ENCODE peak calls at places on chromosomes 3 and 15, in four cellular contexts. L is WTC11, N is K562, R is heart left ventricle. O is an unnamed sample.

GRCh38 chr3:138879541-138880380 is 45.0 kb upstream of the PIK3CB start:
- DNase-seq in L (peak; percentile 19), N (no peak), R (no peak), O (no peak)

GRCh38 chr15:89088605-89089315 is 504 bp downstream of the ABHD2 start:
- DNase-seq in L (no peak), N (peak; percentile 30), R (peak; percentile 76), O (peak; percentile 33)

GRCh38 chr3:158725348-158725966 is 6.8 kb downstream of the RARRES1 start:
- DNase-seq in L (no peak), N (no peak), R (no peak), O (no peak)

GRCh38 chr3:194333212-194333980 is 17.7 kb downstream of the CPN2 start:
- DNase-seq in L (peak; percentile 95), N (peak; percentile 87), R (peak; percentile 94), O (peak; percentile 97)

GRCh38 chr3:158770254-158771017 is 31.4 kb upstream of the MFSD1 start:
- DNase-seq in L (no peak), N (peak; percentile 22), R (no peak), O (no peak)

GRCh38 chr3:45599424-45599886 is 4.9 kb downstream of the LIMD1 start:
- DNase-seq in L (no peak), N (no peak), R (no peak), O (no peak)

GRCh38 chr3:141336672-141337522 is 31.4 kb upstream of the ZBTB38 start:
- DNase-seq in L (no peak), N (no peak), R (no peak), O (no peak)

GRCh38 chr15:89671687-89672086 is 7.5 kb downstream of the PLIN1 start:
- DNase-seq in L (no peak), N (no peak), R (no peak), O (no peak)

GRCh38 chr15:80309769-80310384 is 57.9 kb upstream of the CTXND1 start:
- DNase-seq in L (peak; percentile 35), N (peak; percentile 35), R (no peak), O (peak; percentile 48)

GRCh38 chr3:31167666-31168065 is 273.2 kb upstream of the GADL1 start:
- DNase-seq in L (no peak), N (no peak), R (no peak), O (no peak)

GRCh38 chr3:47083786-47084185 is 80.1 kb downstream of the SETD2 start:
- DNase-seq in L (no peak), N (no peak), R (no peak), O (no peak)

GRCh38 chr3:47073685-47074084 is 90.2 kb downstream of the SETD2 start:
- DNase-seq in L (no peak), N (no peak), R (no peak), O (no peak)

GRCh38 chr3:47082519-47082918 is 81.4 kb downstream of the SETD2 start:
- DNase-seq in L (no peak), N (no peak), R (no peak), O (no peak)

DNA sequence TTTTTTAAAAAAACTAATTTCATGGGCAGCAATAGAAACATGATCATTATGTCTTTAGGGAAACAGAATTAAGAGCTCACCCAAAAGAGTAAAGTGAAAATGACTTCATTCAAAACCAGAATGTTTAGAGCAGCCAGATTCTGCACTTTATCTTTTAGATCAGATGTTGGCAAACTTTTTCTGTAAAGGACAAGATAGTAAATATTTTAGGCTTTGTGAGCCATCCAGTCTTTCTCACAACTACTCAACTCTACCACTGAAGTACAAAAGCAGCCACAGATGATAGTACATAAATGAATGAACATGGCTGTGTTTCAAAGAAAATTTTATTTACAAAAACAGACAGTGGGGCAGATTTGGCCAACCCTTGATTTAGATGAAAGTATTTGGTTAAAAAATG is 84.5 kb downstream of the SETD2 start:
- DNase-seq in L (no peak), N (no peak), R (no peak), O (no peak)
- TF ChIP-seq CTCF in L (no peak), N (no peak), R (no peak), O (no peak)

GRCh38 chr15:49124371-49124770 is 31.0 kb downstream of the COPS2 start:
- DNase-seq in L (no peak), N (no peak), R (no peak), O (no peak)

GRCh38 chr15:49121901-49122300 is 33.5 kb downstream of the COPS2 start:
- DNase-seq in L (no peak), N (no peak), R (no peak), O (no peak)

GRCh38 chr15:49122541-49123062 is 32.8 kb downstream of the COPS2 start:
- DNase-seq in L (no peak), N (no peak), R (no peak), O (no peak)
- TF ChIP-seq CTCF in L (no peak), N (no peak), R (no peak), O (no peak)

DNA sequence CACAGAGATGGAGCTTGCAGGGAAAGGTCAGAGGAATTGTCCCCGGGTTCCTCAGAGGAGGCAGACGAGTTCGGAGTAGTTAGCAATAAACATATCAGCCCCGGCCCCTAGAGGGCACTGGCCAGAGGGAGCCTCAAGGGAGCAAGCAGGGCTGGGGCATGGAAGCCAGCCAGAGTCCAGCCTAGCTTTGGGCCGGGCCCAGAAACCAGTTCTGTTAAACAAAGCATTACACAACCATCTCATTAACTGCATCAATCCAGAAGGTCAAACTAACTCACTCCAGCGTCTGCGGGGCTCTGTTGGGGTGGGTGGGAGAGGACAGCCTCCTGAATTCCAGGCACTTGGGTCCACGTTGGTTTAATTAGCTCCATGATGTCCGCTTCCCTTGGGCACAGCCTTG is 41.0 kb upstream of the IREB2 start:
- DNase-seq in L (peak; percentile 45), N (peak; percentile 67), R (no peak), O (peak; percentile 52)
- TF ChIP-seq CTCF in L (no peak), N (peak; percentile 59), R (peak; percentile 26), O (peak; percentile 17)

GRCh38 chr3:13420051-13420816 is at the start of gene NUP210:
- DNase-seq in L (peak; percentile 70), N (peak; percentile 98), R (peak; percentile 66), O (peak; percentile 71)
- TF ChIP-seq CTCF in L (no peak), N (no peak), R (no peak), O (no peak)

DNA sequence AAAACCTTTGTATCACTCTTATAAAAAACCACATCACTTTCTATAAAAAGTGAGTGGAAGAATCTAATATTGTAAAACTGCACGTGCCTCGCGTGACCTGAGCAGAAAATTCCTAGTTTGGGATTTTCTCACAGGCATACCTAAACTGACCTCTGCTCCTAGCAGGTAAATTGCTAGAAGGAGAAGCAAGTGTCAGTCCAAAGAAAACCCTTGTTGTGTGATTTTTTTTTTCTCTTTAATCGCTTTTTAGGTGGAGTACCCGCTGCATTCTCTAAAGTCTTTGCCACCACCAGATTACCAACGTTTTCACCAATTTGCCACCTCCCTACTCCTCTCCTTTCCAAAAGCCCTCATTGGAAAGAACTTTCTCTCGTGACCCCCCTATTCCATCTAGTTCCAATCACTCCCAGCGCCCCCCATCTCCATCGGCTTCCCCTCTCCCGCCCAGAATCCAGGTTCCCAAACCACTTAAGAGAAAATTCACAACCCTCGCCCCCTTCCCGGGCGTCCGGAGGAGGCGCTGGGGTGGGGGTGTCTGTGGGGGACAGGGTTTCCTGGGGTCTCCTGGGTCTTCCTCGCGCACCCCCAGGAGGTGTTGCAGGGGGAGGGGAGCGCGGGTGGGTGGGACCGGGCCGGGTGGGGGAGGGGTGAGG is 401 bp upstream of the UBE2E1 start:
- DNase-seq in L (peak; percentile 38), N (peak; percentile 71), R (no peak), O (no peak)
- TF ChIP-seq CTCF in L (no peak), N (no peak), R (no peak), O (no peak)

DNA sequence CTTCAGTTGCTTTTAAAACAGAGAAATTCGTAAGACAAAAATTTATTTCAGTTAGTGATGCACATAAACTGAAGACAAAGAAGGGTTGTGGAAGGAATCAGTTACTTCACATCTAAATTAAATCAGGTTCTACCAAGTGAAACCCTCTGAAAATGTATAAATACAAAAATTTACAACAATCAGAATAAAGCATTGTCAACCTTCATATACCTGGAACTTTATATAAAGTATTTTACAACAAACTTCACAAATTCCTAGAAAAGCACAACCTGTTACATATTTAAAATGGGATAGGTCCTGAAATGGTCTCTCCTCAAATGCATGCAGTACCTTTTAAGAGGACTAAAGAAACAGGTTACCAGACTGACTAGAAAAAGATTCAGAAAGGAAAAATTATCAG is 26.9 kb downstream of the ATOSA start:
- DNase-seq in L (no peak), N (no peak), R (no peak), O (no peak)
- TF ChIP-seq CTCF in L (no peak), N (no peak), R (no peak), O (no peak)

DNA sequence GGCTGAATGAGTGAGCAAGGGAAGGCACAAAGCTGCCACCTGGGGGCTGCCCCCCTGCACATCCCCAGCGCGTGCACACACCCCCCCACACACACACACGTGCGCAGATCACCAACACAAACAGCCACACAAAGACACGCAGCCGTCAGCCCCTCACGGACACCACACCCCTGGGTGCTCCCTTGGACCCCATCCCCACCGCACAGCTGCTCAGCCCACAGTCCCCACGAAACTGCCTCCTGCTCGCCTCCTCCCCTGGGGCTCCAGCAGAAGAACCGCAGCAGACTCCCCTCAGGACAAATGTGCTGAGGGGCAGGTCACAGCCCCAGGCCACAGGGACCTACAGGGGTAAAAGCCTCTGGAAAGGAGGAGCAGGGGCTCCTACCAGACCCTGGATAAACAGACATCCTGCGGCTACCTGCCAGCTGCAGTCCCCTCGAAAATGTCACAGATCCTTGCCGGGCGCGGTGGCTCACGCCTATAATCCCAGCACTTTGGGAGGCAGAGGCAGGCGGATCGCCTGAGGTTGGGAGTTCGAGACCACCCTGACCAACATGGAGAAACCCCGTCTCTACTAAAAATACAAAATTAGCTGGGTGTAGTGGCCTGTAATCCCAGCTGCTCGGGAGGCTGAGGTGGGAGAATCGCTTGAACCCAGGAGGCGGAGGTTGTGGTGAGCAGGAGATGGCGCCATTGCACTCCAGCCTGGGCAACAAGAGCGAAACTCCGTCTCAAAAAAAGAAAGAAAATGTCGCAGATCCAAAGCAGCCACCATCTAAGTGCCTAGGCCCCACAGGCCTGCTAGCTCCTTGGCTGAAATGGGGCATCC is 6.5 kb downstream of the TWF2 start:
- DNase-seq in L (no peak), N (no peak), R (no peak), O (no peak)
- TF ChIP-seq CTCF in L (peak; percentile 18), N (peak; percentile 12), R (peak; percentile 15), O (no peak)

DNA sequence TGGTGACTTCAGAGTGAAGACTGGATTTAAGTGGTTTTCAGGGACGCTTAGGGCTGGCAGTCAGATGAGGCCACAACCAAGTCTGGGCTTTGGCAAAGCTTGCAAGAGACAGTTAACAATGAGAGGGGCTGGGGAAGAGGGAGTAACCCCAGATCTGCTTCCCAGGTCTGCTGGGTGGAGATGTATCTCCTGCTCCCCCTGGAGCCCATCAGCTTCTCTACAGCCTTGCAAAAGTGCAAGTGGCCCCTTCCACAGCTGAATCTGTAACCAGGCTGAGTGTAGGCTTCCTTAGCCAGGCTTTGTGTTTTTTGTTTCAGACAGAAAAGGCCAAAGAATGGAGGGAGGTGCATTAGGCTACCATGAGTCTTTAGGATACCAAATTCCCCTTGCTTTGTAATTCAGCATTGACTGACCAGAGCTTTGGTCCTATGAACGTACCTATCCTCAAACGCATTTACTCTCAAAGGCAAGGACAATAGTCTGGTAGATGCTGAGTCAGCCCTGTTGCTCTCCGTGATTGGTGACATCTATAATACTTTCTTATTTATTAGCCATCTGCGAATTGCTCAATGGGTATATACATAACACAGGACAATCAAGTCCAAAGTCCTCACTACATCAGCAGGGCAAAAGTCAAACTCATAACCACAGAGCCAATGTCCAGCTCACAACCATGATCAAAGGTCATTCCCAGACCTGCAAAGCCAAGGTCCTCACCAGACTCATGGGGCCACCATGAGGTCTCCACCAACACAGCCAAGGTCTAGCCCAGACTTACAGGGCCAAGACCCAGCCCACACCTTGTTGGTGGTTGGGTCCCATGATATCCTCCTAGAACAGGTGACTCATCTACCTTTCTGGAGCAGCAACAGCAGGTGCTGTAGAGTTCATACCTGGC is 17.1 kb downstream of the CCDC13 start:
- DNase-seq in L (peak; percentile 59), N (peak; percentile 45), R (no peak), O (no peak)
- TF ChIP-seq CTCF in L (peak; percentile 14), N (peak; percentile 76), R (peak; percentile 44), O (no peak)

GRCh38 chr15:81744364-81744763 is 301.5 kb downstream of the MEX3B start:
- DNase-seq in L (no peak), N (peak; percentile 18), R (no peak), O (no peak)
- TF ChIP-seq CTCF in L (no peak), N (no peak), R (no peak), O (no peak)

O was measured in Calu3.